ENCODE peak calls at places on chromosome 5, in ten cellular contexts. One of them, this sample, is unnamed.

GRCh38 chr5:167631191-167631590 is 660.3 kb upstream of the WWC1 start:
- DNase-seq in Calu3: no peak
- DNase-seq in GM13977: no peak
- DNase-seq in fibroblast of the aortic adventitia: no peak
- DNase-seq in AG04449: no peak
- DNase-seq in CD4-positive, alpha-beta T cell: no peak
- DNase-seq in upper lobe of right lung: no peak
- DNase-seq in RWPE2: no peak
- DNase-seq in cardiac muscle cell: no peak
- DNase-seq in K562: no peak
- DNase-seq in this sample: no peak

GRCh38 chr5:98763001-98763630 is 10.3 kb upstream of the RGMB start:
- DNase-seq in Calu3: no peak
- DNase-seq in GM13977: no peak
- DNase-seq in fibroblast of the aortic adventitia: peak; percentile 54
- DNase-seq in AG04449: peak; percentile 91
- DNase-seq in CD4-positive, alpha-beta T cell: no peak
- DNase-seq in upper lobe of right lung: no peak
- DNase-seq in RWPE2: no peak
- DNase-seq in cardiac muscle cell: no peak
- DNase-seq in K562: no peak
- DNase-seq in this sample: no peak

GRCh38 chr5:7422719-7423118 is 26.8 kb downstream of the ADCY2 start:
- DNase-seq in Calu3: no peak
- DNase-seq in GM13977: no peak
- DNase-seq in fibroblast of the aortic adventitia: peak; percentile 11
- DNase-seq in AG04449: no peak
- DNase-seq in CD4-positive, alpha-beta T cell: no peak
- DNase-seq in upper lobe of right lung: no peak
- DNase-seq in RWPE2: no peak
- DNase-seq in cardiac muscle cell: no peak
- DNase-seq in K562: no peak
- DNase-seq in this sample: no peak

GRCh38 chr5:148969291-148969690 is 93.6 kb downstream of the SH3TC2 start:
- DNase-seq in Calu3: no peak
- DNase-seq in GM13977: no peak
- DNase-seq in fibroblast of the aortic adventitia: no peak
- DNase-seq in AG04449: no peak
- DNase-seq in CD4-positive, alpha-beta T cell: no peak
- DNase-seq in upper lobe of right lung: no peak
- DNase-seq in RWPE2: no peak
- DNase-seq in cardiac muscle cell: no peak
- DNase-seq in K562: no peak
- DNase-seq in this sample: no peak

GRCh38 chr5:111855356-111855755 is 98.4 kb upstream of the NREP start:
- DNase-seq in Calu3: no peak
- DNase-seq in GM13977: no peak
- DNase-seq in fibroblast of the aortic adventitia: no peak
- DNase-seq in AG04449: no peak
- DNase-seq in CD4-positive, alpha-beta T cell: no peak
- DNase-seq in upper lobe of right lung: no peak
- DNase-seq in RWPE2: no peak
- DNase-seq in cardiac muscle cell: peak; percentile 73
- DNase-seq in K562: no peak
- DNase-seq in this sample: no peak

GRCh38 chr5:173704615-173705511 is 88.4 kb upstream of the BOD1 start:
- DNase-seq in Calu3: no peak
- DNase-seq in GM13977: no peak
- DNase-seq in fibroblast of the aortic adventitia: no peak
- DNase-seq in AG04449: no peak
- DNase-seq in CD4-positive, alpha-beta T cell: no peak
- DNase-seq in upper lobe of right lung: peak; percentile 37
- DNase-seq in RWPE2: no peak
- DNase-seq in cardiac muscle cell: no peak
- DNase-seq in K562: no peak
- DNase-seq in this sample: no peak

GRCh38 chr5:12934722-12935121 is 1009.8 kb downstream of the DNAH5 start:
- DNase-seq in Calu3: no peak
- DNase-seq in GM13977: no peak
- DNase-seq in fibroblast of the aortic adventitia: no peak
- DNase-seq in AG04449: no peak
- DNase-seq in CD4-positive, alpha-beta T cell: no peak
- DNase-seq in upper lobe of right lung: no peak
- DNase-seq in RWPE2: peak; percentile 81
- DNase-seq in cardiac muscle cell: no peak
- DNase-seq in K562: no peak
- DNase-seq in this sample: no peak

GRCh38 chr5:109558952-109559351 is 130.8 kb upstream of the MAN2A1 start:
- DNase-seq in Calu3: no peak
- DNase-seq in GM13977: no peak
- DNase-seq in fibroblast of the aortic adventitia: peak; percentile 7
- DNase-seq in AG04449: no peak
- DNase-seq in CD4-positive, alpha-beta T cell: no peak
- DNase-seq in upper lobe of right lung: no peak
- DNase-seq in RWPE2: no peak
- DNase-seq in cardiac muscle cell: no peak
- DNase-seq in K562: no peak
- DNase-seq in this sample: no peak

GRCh38 chr5:19584131-19584530 is 403.9 kb downstream of the CDH18 start:
- DNase-seq in Calu3: no peak
- DNase-seq in GM13977: no peak
- DNase-seq in fibroblast of the aortic adventitia: no peak
- DNase-seq in AG04449: no peak
- DNase-seq in CD4-positive, alpha-beta T cell: no peak
- DNase-seq in upper lobe of right lung: no peak
- DNase-seq in RWPE2: no peak
- DNase-seq in cardiac muscle cell: no peak
- DNase-seq in K562: no peak
- DNase-seq in this sample: no peak

GRCh38 chr5:122333564-122333963 is 21.5 kb downstream of the SNCAIP start:
- DNase-seq in Calu3: no peak
- DNase-seq in GM13977: no peak
- DNase-seq in fibroblast of the aortic adventitia: no peak
- DNase-seq in AG04449: no peak
- DNase-seq in CD4-positive, alpha-beta T cell: no peak
- DNase-seq in upper lobe of right lung: no peak
- DNase-seq in RWPE2: no peak
- DNase-seq in cardiac muscle cell: no peak
- DNase-seq in K562: no peak
- DNase-seq in this sample: no peak

GRCh38 chr5:77272206-77272605 is 61.7 kb downstream of the PDE8B start:
- DNase-seq in Calu3: no peak
- DNase-seq in GM13977: no peak
- DNase-seq in fibroblast of the aortic adventitia: no peak
- DNase-seq in AG04449: no peak
- DNase-seq in CD4-positive, alpha-beta T cell: no peak
- DNase-seq in upper lobe of right lung: no peak
- DNase-seq in RWPE2: no peak
- DNase-seq in cardiac muscle cell: no peak
- DNase-seq in K562: no peak
- DNase-seq in this sample: no peak

GRCh38 chr5:115816226-115817042 is at the start of gene CDO1:
- DNase-seq in Calu3: no peak
- DNase-seq in GM13977: peak; percentile 36
- DNase-seq in fibroblast of the aortic adventitia: peak; percentile 69
- DNase-seq in AG04449: no peak
- DNase-seq in CD4-positive, alpha-beta T cell: peak; percentile 4
- DNase-seq in upper lobe of right lung: peak; percentile 65
- DNase-seq in RWPE2: peak; percentile 61
- DNase-seq in cardiac muscle cell: peak; percentile 75
- DNase-seq in K562: no peak
- DNase-seq in this sample: no peak

GRCh38 chr5:138032572-138033274 is at the start of gene FAM13B:
- DNase-seq in Calu3: peak; percentile 85
- DNase-seq in GM13977: peak; percentile 90
- DNase-seq in fibroblast of the aortic adventitia: peak; percentile 58
- DNase-seq in AG04449: no peak
- DNase-seq in CD4-positive, alpha-beta T cell: peak; percentile 75
- DNase-seq in upper lobe of right lung: peak; percentile 93
- DNase-seq in RWPE2: peak; percentile 89
- DNase-seq in cardiac muscle cell: peak; percentile 86
- DNase-seq in K562: peak; percentile 81
- DNase-seq in this sample: peak; percentile 79

GRCh38 chr5:127176769-127177168 is 103.5 kb upstream of the C5orf63 start:
- DNase-seq in Calu3: no peak
- DNase-seq in GM13977: no peak
- DNase-seq in fibroblast of the aortic adventitia: peak; percentile 2
- DNase-seq in AG04449: no peak
- DNase-seq in CD4-positive, alpha-beta T cell: no peak
- DNase-seq in upper lobe of right lung: no peak
- DNase-seq in RWPE2: no peak
- DNase-seq in cardiac muscle cell: no peak
- DNase-seq in K562: no peak
- DNase-seq in this sample: no peak

GRCh38 chr5:134026521-134027202 is 21.9 kb upstream of the VDAC1 start:
- DNase-seq in Calu3: peak; percentile 82
- DNase-seq in GM13977: peak; percentile 78
- DNase-seq in fibroblast of the aortic adventitia: peak; percentile 59
- DNase-seq in AG04449: no peak
- DNase-seq in CD4-positive, alpha-beta T cell: peak; percentile 57
- DNase-seq in upper lobe of right lung: no peak
- DNase-seq in RWPE2: no peak
- DNase-seq in cardiac muscle cell: peak; percentile 74
- DNase-seq in K562: peak; percentile 69
- DNase-seq in this sample: no peak
- TF ChIP-seq CTCF in Calu3: peak; percentile 59
- TF ChIP-seq CTCF in GM13977: peak; percentile 70
- TF ChIP-seq CTCF in fibroblast of the aortic adventitia: peak; percentile 58
- TF ChIP-seq CTCF in AG04449: peak; percentile 74
- TF ChIP-seq CTCF in CD4-positive, alpha-beta T cell: peak; percentile 64
- TF ChIP-seq CTCF in upper lobe of right lung: peak; percentile 19
- TF ChIP-seq CTCF in RWPE2: peak; percentile 74
- TF ChIP-seq CTCF in cardiac muscle cell: peak; percentile 67
- TF ChIP-seq CTCF in K562: peak; percentile 74
- TF ChIP-seq CTCF in this sample: peak; percentile 40

GRCh38 chr5:118592678-118593328 is 395.5 kb downstream of the DTWD2 start:
- DNase-seq in Calu3: no peak
- DNase-seq in GM13977: no peak
- DNase-seq in fibroblast of the aortic adventitia: no peak
- DNase-seq in AG04449: no peak
- DNase-seq in CD4-positive, alpha-beta T cell: no peak
- DNase-seq in upper lobe of right lung: no peak
- DNase-seq in RWPE2: no peak
- DNase-seq in cardiac muscle cell: no peak
- DNase-seq in K562: no peak
- DNase-seq in this sample: no peak
- TF ChIP-seq CTCF in Calu3: no peak
- TF ChIP-seq CTCF in GM13977: peak; percentile 28
- TF ChIP-seq CTCF in fibroblast of the aortic adventitia: no peak
- TF ChIP-seq CTCF in AG04449: no peak
- TF ChIP-seq CTCF in CD4-positive, alpha-beta T cell: no peak
- TF ChIP-seq CTCF in upper lobe of right lung: no peak
- TF ChIP-seq CTCF in RWPE2: peak; percentile 23
- TF ChIP-seq CTCF in cardiac muscle cell: no peak
- TF ChIP-seq CTCF in K562: peak; percentile 9
- TF ChIP-seq CTCF in this sample: no peak

GRCh38 chr5:120083851-120084615 is 380.1 kb upstream of the PRR16 start:
- DNase-seq in Calu3: no peak
- DNase-seq in GM13977: no peak
- DNase-seq in fibroblast of the aortic adventitia: peak; percentile 25
- DNase-seq in AG04449: no peak
- DNase-seq in CD4-positive, alpha-beta T cell: no peak
- DNase-seq in upper lobe of right lung: no peak
- DNase-seq in RWPE2: no peak
- DNase-seq in cardiac muscle cell: no peak
- DNase-seq in K562: no peak
- DNase-seq in this sample: no peak

GRCh38 chr5:120086081-120086480 is 378.0 kb upstream of the PRR16 start:
- DNase-seq in Calu3: no peak
- DNase-seq in GM13977: no peak
- DNase-seq in fibroblast of the aortic adventitia: no peak
- DNase-seq in AG04449: no peak
- DNase-seq in CD4-positive, alpha-beta T cell: no peak
- DNase-seq in upper lobe of right lung: no peak
- DNase-seq in RWPE2: no peak
- DNase-seq in cardiac muscle cell: no peak
- DNase-seq in K562: no peak
- DNase-seq in this sample: no peak

DNA sequence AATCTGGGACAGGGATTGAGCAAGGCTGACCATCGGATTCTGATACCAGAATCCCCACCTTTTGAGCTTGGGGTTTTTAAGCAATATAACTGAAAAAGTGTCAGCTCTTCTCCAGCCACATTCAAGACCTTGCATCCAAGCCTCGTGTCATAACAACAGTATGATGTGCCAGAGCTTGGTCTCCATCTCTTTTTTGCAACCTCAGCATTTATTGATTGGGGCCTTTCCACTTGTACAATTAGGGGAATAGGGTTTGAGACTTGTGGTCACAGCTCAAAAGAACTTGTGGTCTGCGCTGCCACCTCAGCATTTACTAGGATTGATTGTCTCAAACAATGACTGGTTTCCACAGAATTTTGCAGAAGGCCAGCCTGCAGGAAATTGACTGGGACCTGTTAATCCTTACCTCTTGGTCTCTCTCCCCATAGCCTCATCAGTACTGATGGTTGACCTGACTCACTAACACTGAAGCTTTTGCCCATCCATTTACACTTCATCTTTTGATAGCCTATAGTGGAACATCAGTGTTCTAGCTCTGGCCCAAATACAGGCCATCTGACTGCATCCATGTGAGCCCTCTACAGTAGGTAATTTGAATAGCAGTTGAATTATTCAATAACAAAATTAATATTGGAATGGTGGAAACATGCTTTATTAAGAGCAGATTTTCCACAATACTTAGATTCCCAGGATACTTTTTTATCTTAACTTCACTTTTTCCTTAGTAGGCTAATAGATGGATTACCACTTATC is 381.6 kb upstream of the PRR16 start:
- DNase-seq in Calu3: no peak
- DNase-seq in GM13977: no peak
- DNase-seq in fibroblast of the aortic adventitia: no peak
- DNase-seq in AG04449: no peak
- DNase-seq in CD4-positive, alpha-beta T cell: no peak
- DNase-seq in upper lobe of right lung: no peak
- DNase-seq in RWPE2: no peak
- DNase-seq in cardiac muscle cell: no peak
- DNase-seq in K562: no peak
- DNase-seq in this sample: no peak
- TF ChIP-seq CTCF in Calu3: no peak
- TF ChIP-seq CTCF in GM13977: no peak
- TF ChIP-seq CTCF in fibroblast of the aortic adventitia: no peak
- TF ChIP-seq CTCF in AG04449: no peak
- TF ChIP-seq CTCF in CD4-positive, alpha-beta T cell: no peak
- TF ChIP-seq CTCF in upper lobe of right lung: no peak
- TF ChIP-seq CTCF in RWPE2: peak; percentile 8
- TF ChIP-seq CTCF in cardiac muscle cell: peak; percentile 29
- TF ChIP-seq CTCF in K562: no peak
- TF ChIP-seq CTCF in this sample: no peak

DNA sequence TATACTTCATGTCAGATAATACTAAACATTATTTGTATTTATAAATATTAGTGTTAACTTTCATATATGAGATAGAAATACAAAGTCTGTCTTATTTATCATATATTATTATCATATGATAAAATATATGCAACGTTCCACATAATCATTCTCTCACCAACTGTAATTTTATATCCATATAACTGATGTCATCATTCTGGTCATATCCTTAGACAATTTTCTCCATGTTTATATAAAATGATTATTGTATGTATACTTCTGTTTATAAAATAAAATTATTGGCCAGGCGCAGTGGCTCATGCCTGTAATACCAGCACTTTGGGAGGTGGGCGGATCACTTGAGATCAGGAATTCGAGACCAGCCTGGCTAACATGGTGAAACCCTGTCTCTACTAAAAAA is 2007.1 kb downstream of the EFNA5 start:
- DNase-seq in Calu3: no peak
- DNase-seq in GM13977: no peak
- DNase-seq in fibroblast of the aortic adventitia: no peak
- DNase-seq in AG04449: no peak
- DNase-seq in CD4-positive, alpha-beta T cell: no peak
- DNase-seq in upper lobe of right lung: no peak
- DNase-seq in RWPE2: no peak
- DNase-seq in cardiac muscle cell: no peak
- DNase-seq in K562: no peak
- DNase-seq in this sample: no peak
- TF ChIP-seq CTCF in Calu3: no peak
- TF ChIP-seq CTCF in GM13977: no peak
- TF ChIP-seq CTCF in fibroblast of the aortic adventitia: no peak
- TF ChIP-seq CTCF in AG04449: no peak
- TF ChIP-seq CTCF in CD4-positive, alpha-beta T cell: no peak
- TF ChIP-seq CTCF in upper lobe of right lung: no peak
- TF ChIP-seq CTCF in RWPE2: no peak
- TF ChIP-seq CTCF in cardiac muscle cell: no peak
- TF ChIP-seq CTCF in K562: no peak
- TF ChIP-seq CTCF in this sample: no peak